ENCODE peak calls at places on chromosomes 1 and 21, in seven cellular contexts. U is right lobe of liver, M is right cardiac atrium, A is gastrocnemius medialis, E is neuronal stem cell, W is transverse colon, I is tibial artery. O is an unnamed sample.

GRCh38 chr1:112817555-112818373 is 102.6 kb upstream of the PPM1J start:
- DNase-seq in U (no peak), M (no peak), A (no peak), E (no peak), W (no peak), I (no peak), O (no peak)

GRCh38 chr1:179043266-179043665 is 17.6 kb downstream of the FAM20B start:
- DNase-seq in U (no peak), M (no peak), A (no peak), E (no peak), W (no peak), I (no peak), O (no peak)

GRCh38 chr1:19445417-19446342 is 39.7 kb downstream of the CAPZB start:
- DNase-seq in U (peak; percentile 74), M (no peak), A (no peak), E (no peak), W (no peak), I (no peak), O (no peak)

GRCh38 chr21:36551731-36552457 is 72.0 kb upstream of the CLDN14 start:
- DNase-seq in U (no peak), M (no peak), A (no peak), E (no peak), W (no peak), I (no peak), O (no peak)

GRCh38 chr1:215636258-215636965 is 69.3 kb downstream of the KCTD3 start:
- DNase-seq in U (peak; percentile 26), M (peak; percentile 39), A (no peak), E (no peak), W (peak; percentile 31), I (peak; percentile 44), O (no peak)

GRCh38 chr1:76833151-76833550 is 34.1 kb upstream of the ST6GALNAC5 start:
- DNase-seq in U (no peak), M (no peak), A (no peak), E (no peak), W (no peak), I (no peak), O (no peak)

GRCh38 chr1:31633117-31633516 is 11.6 kb downstream of the PEF1 start:
- DNase-seq in U (no peak), M (no peak), A (no peak), E (no peak), W (peak; percentile 70), I (no peak), O (peak; percentile 73)

GRCh38 chr1:50699795-50700194 is 260.3 kb downstream of the FAF1 start:
- DNase-seq in U (no peak), M (no peak), A (no peak), E (no peak), W (no peak), I (no peak), O (no peak)

GRCh38 chr1:13952985-13953384 is 253.0 kb downstream of the PRDM2 start:
- DNase-seq in U (no peak), M (no peak), A (no peak), E (no peak), W (no peak), I (no peak), O (no peak)

GRCh38 chr1:2049517-2050481 is at the start of gene PRKCZ:
- DNase-seq in U (peak; percentile 96), M (peak; percentile 77), A (no peak), E (peak; percentile 81), W (peak; percentile 97), I (no peak), O (peak; percentile 86)

GRCh38 chr1:17525065-17525464 is 14.4 kb upstream of the ARHGEF10L start:
- DNase-seq in U (no peak), M (no peak), A (no peak), E (no peak), W (no peak), I (no peak), O (no peak)

GRCh38 chr1:3501856-3502665 is 47.6 kb downstream of the ARHGEF16 start:
- DNase-seq in U (peak; percentile 53), M (peak; percentile 59), A (peak; percentile 22), E (peak; percentile 79), W (peak; percentile 21), I (peak; percentile 55), O (peak; percentile 87)

GRCh38 chr21:25934771-25935224 is 200.0 kb downstream of the GABPA start:
- DNase-seq in U (peak; percentile 72), M (peak; percentile 79), A (peak; percentile 84), E (no peak), W (peak; percentile 51), I (peak; percentile 87), O (peak; percentile 86)

GRCh38 chr1:110631836-110632620 is 25.9 kb upstream of the KCNA2 start:
- DNase-seq in U (no peak), M (no peak), A (no peak), E (no peak), W (no peak), I (no peak), O (no peak)

GRCh38 chr1:221724931-221725605 is 16.8 kb downstream of the DUSP10 start:
- DNase-seq in U (peak; percentile 40), M (peak; percentile 64), A (peak; percentile 67), E (no peak), W (peak; percentile 21), I (peak; percentile 67), O (no peak)

GRCh38 chr1:221726331-221726692 is 15.6 kb downstream of the DUSP10 start:
- DNase-seq in U (no peak), M (no peak), A (no peak), E (no peak), W (no peak), I (no peak), O (no peak)

GRCh38 chr1:221728037-221728505 is 13.8 kb downstream of the DUSP10 start:
- DNase-seq in U (no peak), M (no peak), A (no peak), E (no peak), W (no peak), I (no peak), O (no peak)

GRCh38 chr1:221725683-221726330 is 16.1 kb downstream of the DUSP10 start:
- DNase-seq in U (no peak), M (no peak), A (no peak), E (no peak), W (no peak), I (no peak), O (no peak)

GRCh38 chr1:221727146-221728036 is 14.5 kb downstream of the DUSP10 start:
- DNase-seq in U (no peak), M (no peak), A (no peak), E (no peak), W (no peak), I (no peak), O (no peak)
- H3K4me3 ChIP-seq in U (no peak overlapping the region), M (no peak overlapping the region), A (no peak overlapping the region), E (no peak overlapping the region), W (no peak overlapping the region), I (no peak overlapping the region), O (no peak overlapping the region)

GRCh38 chr1:167474191-167474641 is 44.1 kb downstream of the CD247 start:
- DNase-seq in U (no peak), M (no peak), A (no peak), E (no peak), W (no peak), I (no peak), O (no peak)
- H3K27ac ChIP-seq in U (no peak overlapping the region), M (no peak overlapping the region), A (no peak overlapping the region), E (no peak overlapping the region), W (no peak overlapping the region), I (no peak overlapping the region), O (no peak overlapping the region)

GRCh38 chr1:37998913-37999433 is 6.3 kb downstream of the FHL3 start:
- DNase-seq in U (no peak), M (peak; percentile 22), A (peak; percentile 51), E (no peak), W (no peak), I (no peak), O (peak; percentile 70)
- H3K4me1 ChIP-seq in U (no peaks in the 10 kb centered on the region), M (peaks cover 26% of the 10 kb centered on the region), A (peaks cover 66% of the 10 kb centered on the region), E (peaks cover 32% of the 10 kb centered on the region), W (peaks cover 74% of the 10 kb centered on the region), I (peaks cover 15% of the 10 kb centered on the region), O (peaks cover 6% of the 10 kb centered on the region)

GRCh38 chr1:176802316-176802715 is 339.3 kb downstream of the PAPPA2 start:
- DNase-seq in U (no peak), M (no peak), A (no peak), E (no peak), W (no peak), I (no peak), O (no peak)

GRCh38 chr1:176801553-176802020 is 338.6 kb downstream of the PAPPA2 start:
- DNase-seq in U (no peak), M (no peak), A (no peak), E (no peak), W (no peak), I (peak; percentile 25), O (no peak)

GRCh38 chr1:176803042-176803441 is 340.1 kb downstream of the PAPPA2 start:
- DNase-seq in U (no peak), M (no peak), A (no peak), E (no peak), W (no peak), I (no peak), O (no peak)

GRCh38 chr1:176799327-176799726 is 336.4 kb downstream of the PAPPA2 start:
- DNase-seq in U (no peak), M (no peak), A (no peak), E (no peak), W (no peak), I (no peak), O (no peak)

DNA sequence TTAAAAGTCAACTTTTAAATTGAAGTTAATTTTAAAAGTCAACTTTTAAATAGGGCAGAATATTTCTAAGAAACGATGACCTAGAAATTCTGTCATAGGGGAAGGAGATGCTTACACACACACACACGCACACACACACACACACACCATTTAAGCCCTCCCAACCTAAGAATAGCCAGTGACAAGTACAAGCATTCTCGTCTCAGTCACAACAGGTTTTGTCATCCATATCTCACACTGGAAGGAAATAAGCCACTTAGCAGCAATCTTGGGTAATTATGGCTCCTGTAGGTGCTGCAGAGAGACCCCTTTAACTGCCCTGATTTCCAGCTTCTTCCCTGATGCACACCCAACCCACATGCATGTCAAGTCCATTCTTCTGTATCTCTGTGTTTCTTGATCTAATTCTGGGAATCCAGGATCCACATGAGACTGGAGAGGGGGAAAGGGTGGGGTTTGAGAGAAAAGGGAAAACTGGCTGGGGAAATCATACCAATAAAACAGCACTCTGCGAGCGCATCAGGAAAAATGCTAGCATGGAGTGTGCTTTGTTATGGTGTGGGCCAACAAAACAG is 338.1 kb downstream of the PAPPA2 start:
- DNase-seq in U (no peak), M (no peak), A (no peak), E (no peak), W (no peak), I (no peak), O (no peak)
- H3K4me3 ChIP-seq in U (no peak overlapping the region), M (no peak overlapping the region), A (no peak overlapping the region), E (no peak overlapping the region), W (no peak overlapping the region), I (no peak overlapping the region), O (no peak overlapping the region)

GRCh38 chr1:109370712-109371270 is 26.9 kb downstream of the SORT1 start:
- DNase-seq in U (no peak), M (no peak), A (peak; percentile 31), E (no peak), W (no peak), I (no peak), O (no peak)
- H3K27ac ChIP-seq in U (no peak overlapping the region), M (peak overlapping the region; percentile 91), A (peak overlapping the region; percentile 92), E (no peak overlapping the region), W (peak overlapping the region; percentile 68), I (peak overlapping the region; percentile 82), O (peak overlapping the region; percentile 99)

O was measured in aorta.